ENCODE peak calls at places on chromosome 1, in five cellular contexts. X is mucosa of descending colon, B is A549, I is heart left ventricle, U is testis. E is an unnamed sample. For H3K9me3, the result is how much of the 10 kb centered on the place peaks cover.

GRCh38 chr1:111190931-111191451 is 9.5 kb downstream of the DENND2D start:
- DNase-seq in X (no peak), B (no peak), I (no peak), U (no peak), E (no peak)

GRCh38 chr1:223765719-223766340 is 53.5 kb downstream of the CAPN2 start:
- DNase-seq in X (no peak), B (no peak), I (no peak), U (no peak), E (no peak)

GRCh38 chr1:117682372-117682771 is 76.5 kb downstream of the TENT5C start:
- DNase-seq in X (no peak), B (no peak), I (peak), U (no peak), E (no peak)

GRCh38 chr1:110596312-110596711 is 9.8 kb downstream of the KCNA2 start:
- DNase-seq in X (no peak), B (no peak), I (no peak), U (no peak), E (no peak)

GRCh38 chr1:31795801-31796621 is 19.8 kb downstream of the SPOCD1 start:
- DNase-seq in X (no peak), B (peak), I (peak), U (no peak), E (no peak)

GRCh38 chr1:207867136-207868081 is 43.5 kb downstream of the CD34 start:
- DNase-seq in X (no peak), B (no peak), I (peak), U (peak), E (peak)

GRCh38 chr1:241499910-241500309 is 19.6 kb downstream of the FH start:
- DNase-seq in X (peak), B (peak), I (no peak), U (no peak), E (peak)

GRCh38 chr1:40435471-40435870 is 14.8 kb upstream of the ZFP69B start:
- DNase-seq in X (no peak), B (no peak), I (no peak), U (no peak), E (no peak)

GRCh38 chr1:225410036-225410435 is 17.8 kb downstream of the LBR start:
- DNase-seq in X (no peak), B (no peak), I (no peak), U (no peak), E (no peak)

GRCh38 chr1:40450491-40451237 is 388 bp downstream of the ZFP69B start:
- DNase-seq in X (peak), B (peak), I (no peak), U (peak), E (peak)

GRCh38 chr1:89594096-89594740 is 38.7 kb upstream of the LRRC8C start:
- DNase-seq in X (no peak), B (no peak), I (no peak), U (no peak), E (no peak)

GRCh38 chr1:93608188-93609109 is 73.2 kb downstream of the BCAR3 start:
- DNase-seq in X (no peak), B (no peak), I (peak), U (no peak), E (no peak)

GRCh38 chr1:199704231-199704630 is 323.3 kb upstream of the NR5A2 start:
- DNase-seq in X (no peak), B (no peak), I (no peak), U (no peak), E (no peak)

GRCh38 chr1:205563927-205564441 is 59.5 kb downstream of the CDK18 start:
- DNase-seq in X (peak), B (peak), I (no peak), U (no peak), E (no peak)

GRCh38 chr1:4728319-4729107 is 74.1 kb downstream of the AJAP1 start:
- DNase-seq in X (no peak), B (no peak), I (no peak), U (no peak), E (no peak)

GRCh38 chr1:32724678-32725594 is 22.4 kb upstream of the SYNC start:
- DNase-seq in X (no peak), B (peak), I (peak), U (no peak), E (no peak)

GRCh38 chr1:182611787-182612186 is 7.6 kb upstream of the RGS16 start:
- DNase-seq in X (no peak), B (no peak), I (no peak), U (no peak), E (no peak)

DNA sequence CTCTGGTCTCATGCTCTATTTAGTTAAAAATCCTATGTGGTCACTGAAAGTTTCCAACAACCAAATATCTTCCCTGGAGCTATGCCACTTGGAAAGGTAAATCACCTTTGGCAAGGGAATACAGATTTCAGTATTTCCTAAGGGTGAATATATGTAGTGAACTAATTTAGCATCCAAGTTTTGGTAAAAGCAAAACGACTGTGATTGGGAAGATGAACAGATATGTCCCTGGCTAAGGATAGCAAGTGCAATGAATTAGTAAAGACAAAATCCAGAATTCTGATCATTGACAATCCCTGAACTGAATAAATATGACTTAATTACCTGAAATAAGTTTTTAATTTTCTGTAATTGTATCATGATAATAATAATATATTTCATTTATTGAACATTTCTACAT is at the start of gene OR2T33:
- DNase-seq in X (no peak), B (no peak), I (no peak), U (no peak), E (no peak)
- H3K9me3 ChIP-seq in X (under half), B (under half), I (under half), U (under half), E (under half)

DNA sequence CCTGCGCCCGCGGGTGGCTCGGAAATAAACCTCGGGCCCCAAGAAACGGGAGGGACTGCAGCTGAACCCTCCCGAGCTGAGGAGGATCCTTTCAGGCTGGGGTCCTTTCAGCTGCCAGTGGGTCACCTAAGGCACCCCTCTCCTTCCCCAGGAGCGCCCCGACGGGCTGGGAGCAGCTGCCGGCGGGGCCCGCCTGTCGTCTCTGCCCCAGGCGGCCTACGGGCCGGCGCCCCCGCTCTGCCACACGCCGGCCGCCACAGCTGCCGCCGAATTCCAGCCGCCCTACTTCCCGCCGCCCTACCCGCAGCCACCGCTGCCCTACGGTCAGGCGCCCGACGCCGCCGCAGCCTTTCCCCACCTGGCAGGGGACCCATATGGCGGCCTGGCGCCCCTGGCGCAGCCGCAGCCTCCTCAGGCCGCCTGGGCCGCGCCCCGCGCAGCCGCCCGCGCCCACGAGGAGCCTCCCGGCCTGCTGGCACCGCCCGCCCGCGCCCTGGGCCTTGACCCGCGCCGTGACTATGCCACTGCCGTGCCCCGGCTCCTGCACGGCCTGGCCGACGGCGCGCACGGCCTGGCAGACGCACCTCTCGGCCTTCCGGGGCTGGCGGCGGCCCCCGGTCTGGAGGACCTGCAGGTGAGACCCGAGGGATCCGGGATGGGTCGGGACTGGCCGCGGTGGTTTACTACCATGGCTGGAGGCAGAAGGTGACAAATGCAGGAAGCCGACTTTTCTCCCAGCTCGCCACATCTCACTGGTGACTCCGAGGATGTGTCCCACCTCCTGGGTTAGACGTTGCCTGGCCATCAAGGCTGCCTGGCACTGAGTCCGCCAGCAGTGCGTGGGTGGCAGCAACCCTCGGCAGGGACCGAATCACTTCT is 901 bp downstream of the TFAP2E start:
- DNase-seq in X (no peak), B (no peak), I (no peak), U (no peak), E (no peak)
- H3K4me3 ChIP-seq in X (no peak), B (peak), I (peak), U (peak), E (no peak)

GRCh38 chr1:238912148-238912547 is 474.2 kb upstream of the CHRM3 start:
- DNase-seq in X (no peak), B (no peak), I (no peak), U (no peak), E (no peak)

GRCh38 chr1:238913210-238913609 is 473.2 kb upstream of the CHRM3 start:
- DNase-seq in X (no peak), B (no peak), I (no peak), U (no peak), E (no peak)

GRCh38 chr1:238916828-238917227 is 469.5 kb upstream of the CHRM3 start:
- DNase-seq in X (no peak), B (no peak), I (no peak), U (no peak), E (no peak)

GRCh38 chr1:238914346-238914745 is 472.0 kb upstream of the CHRM3 start:
- DNase-seq in X (no peak), B (no peak), I (no peak), U (no peak), E (no peak)
- H3K9me3 ChIP-seq in X (under half), B (under half), I (under half), U (under half), E (under half)

GRCh38 chr1:38941093-38941492 is 537 bp downstream of the RHBDL2 start:
- DNase-seq in X (peak), B (no peak), I (no peak), U (peak), E (no peak)
- H3K4me3 ChIP-seq in X (peak), B (peak), I (peak), U (peak), E (no peak)

E was measured in CD4-positive, CD25-positive, alpha-beta regulatory T cell.